ENCODE peak calls at places on chromosomes 11 and 22, in ten cellular contexts. One of them, this sample, is unnamed.

GRCh38 chr11:132910016-132910760 is 622.1 kb downstream of the OPCML start:
- DNase-seq in fibroblast of mammary gland: no peak
- DNase-seq in BJ: no peak
- DNase-seq in NB4: no peak
- DNase-seq in cardiac fibroblast: no peak
- DNase-seq in fibroblast of the aortic adventitia: no peak
- DNase-seq in CD8-positive, alpha-beta T cell: no peak
- DNase-seq in cardiac muscle cell: no peak
- DNase-seq in WERI-Rb-1: no peak
- DNase-seq in AG10803: no peak
- DNase-seq in this sample: no peak

GRCh38 chr11:21774212-21774611 is 418.7 kb upstream of the ANO5 start:
- DNase-seq in fibroblast of mammary gland: no peak
- DNase-seq in BJ: no peak
- DNase-seq in NB4: no peak
- DNase-seq in cardiac fibroblast: no peak
- DNase-seq in fibroblast of the aortic adventitia: no peak
- DNase-seq in CD8-positive, alpha-beta T cell: no peak
- DNase-seq in cardiac muscle cell: no peak
- DNase-seq in WERI-Rb-1: no peak
- DNase-seq in AG10803: no peak
- DNase-seq in this sample: no peak

GRCh38 chr11:31855466-31855865 is 44.3 kb upstream of the PAX6 start:
- DNase-seq in fibroblast of mammary gland: no peak
- DNase-seq in BJ: no peak
- DNase-seq in NB4: no peak
- DNase-seq in cardiac fibroblast: no peak
- DNase-seq in fibroblast of the aortic adventitia: no peak
- DNase-seq in CD8-positive, alpha-beta T cell: no peak
- DNase-seq in cardiac muscle cell: no peak
- DNase-seq in WERI-Rb-1: no peak
- DNase-seq in AG10803: no peak
- DNase-seq in this sample: no peak

GRCh38 chr22:39343259-39344045 is 6.3 kb upstream of the SYNGR1 start:
- DNase-seq in fibroblast of mammary gland: peak
- DNase-seq in BJ: no peak
- DNase-seq in NB4: peak
- DNase-seq in cardiac fibroblast: peak
- DNase-seq in fibroblast of the aortic adventitia: peak
- DNase-seq in CD8-positive, alpha-beta T cell: peak
- DNase-seq in cardiac muscle cell: peak
- DNase-seq in WERI-Rb-1: peak
- DNase-seq in AG10803: peak
- DNase-seq in this sample: peak

GRCh38 chr11:72684236-72684912 is 10.2 kb upstream of the PDE2A start:
- DNase-seq in fibroblast of mammary gland: peak
- DNase-seq in BJ: no peak
- DNase-seq in NB4: peak
- DNase-seq in cardiac fibroblast: peak
- DNase-seq in fibroblast of the aortic adventitia: peak
- DNase-seq in CD8-positive, alpha-beta T cell: peak
- DNase-seq in cardiac muscle cell: peak
- DNase-seq in WERI-Rb-1: peak
- DNase-seq in AG10803: peak
- DNase-seq in this sample: peak

GRCh38 chr11:44417756-44418437 is 108.0 kb upstream of the ALX4 start:
- DNase-seq in fibroblast of mammary gland: no peak
- DNase-seq in BJ: no peak
- DNase-seq in NB4: no peak
- DNase-seq in cardiac fibroblast: no peak
- DNase-seq in fibroblast of the aortic adventitia: no peak
- DNase-seq in CD8-positive, alpha-beta T cell: no peak
- DNase-seq in cardiac muscle cell: no peak
- DNase-seq in WERI-Rb-1: no peak
- DNase-seq in AG10803: no peak
- DNase-seq in this sample: no peak

GRCh38 chr22:23237201-23237798 is 57.0 kb downstream of the BCR start:
- DNase-seq in fibroblast of mammary gland: peak
- DNase-seq in BJ: no peak
- DNase-seq in NB4: no peak
- DNase-seq in cardiac fibroblast: no peak
- DNase-seq in fibroblast of the aortic adventitia: peak
- DNase-seq in CD8-positive, alpha-beta T cell: no peak
- DNase-seq in cardiac muscle cell: no peak
- DNase-seq in WERI-Rb-1: peak
- DNase-seq in AG10803: no peak
- DNase-seq in this sample: peak

GRCh38 chr11:121460941-121461514 is 8.3 kb upstream of the SORL1-AS1 start:
- DNase-seq in fibroblast of mammary gland: no peak
- DNase-seq in BJ: no peak
- DNase-seq in NB4: peak
- DNase-seq in cardiac fibroblast: no peak
- DNase-seq in fibroblast of the aortic adventitia: no peak
- DNase-seq in CD8-positive, alpha-beta T cell: no peak
- DNase-seq in cardiac muscle cell: no peak
- DNase-seq in WERI-Rb-1: no peak
- DNase-seq in AG10803: no peak
- DNase-seq in this sample: no peak

GRCh38 chr11:47270331-47271271 is 668 bp downstream of the MADD start:
- DNase-seq in fibroblast of mammary gland: peak
- DNase-seq in BJ: no peak
- DNase-seq in NB4: peak
- DNase-seq in cardiac fibroblast: peak
- DNase-seq in fibroblast of the aortic adventitia: peak
- DNase-seq in CD8-positive, alpha-beta T cell: peak
- DNase-seq in cardiac muscle cell: peak
- DNase-seq in WERI-Rb-1: peak
- DNase-seq in AG10803: peak
- DNase-seq in this sample: peak

GRCh38 chr11:86176165-86176884 is 68.2 kb upstream of the EED start:
- DNase-seq in fibroblast of mammary gland: peak
- DNase-seq in BJ: no peak
- DNase-seq in NB4: no peak
- DNase-seq in cardiac fibroblast: peak
- DNase-seq in fibroblast of the aortic adventitia: peak
- DNase-seq in CD8-positive, alpha-beta T cell: no peak
- DNase-seq in cardiac muscle cell: no peak
- DNase-seq in WERI-Rb-1: no peak
- DNase-seq in AG10803: peak
- DNase-seq in this sample: peak

GRCh38 chr22:22879675-22880029 is 8.0 kb upstream of the IGLL5 start:
- DNase-seq in fibroblast of mammary gland: no peak
- DNase-seq in BJ: no peak
- DNase-seq in NB4: no peak
- DNase-seq in cardiac fibroblast: no peak
- DNase-seq in fibroblast of the aortic adventitia: no peak
- DNase-seq in CD8-positive, alpha-beta T cell: no peak
- DNase-seq in cardiac muscle cell: no peak
- DNase-seq in WERI-Rb-1: no peak
- DNase-seq in AG10803: no peak
- DNase-seq in this sample: no peak

GRCh38 chr22:47808886-47809620 is 1046.6 kb downstream of the TBC1D22A start:
- DNase-seq in fibroblast of mammary gland: no peak
- DNase-seq in BJ: no peak
- DNase-seq in NB4: no peak
- DNase-seq in cardiac fibroblast: no peak
- DNase-seq in fibroblast of the aortic adventitia: no peak
- DNase-seq in CD8-positive, alpha-beta T cell: no peak
- DNase-seq in cardiac muscle cell: no peak
- DNase-seq in WERI-Rb-1: no peak
- DNase-seq in AG10803: no peak
- DNase-seq in this sample: no peak

GRCh38 chr22:47810505-47811500 is 1048.4 kb downstream of the TBC1D22A start:
- DNase-seq in fibroblast of mammary gland: no peak
- DNase-seq in BJ: no peak
- DNase-seq in NB4: no peak
- DNase-seq in cardiac fibroblast: no peak
- DNase-seq in fibroblast of the aortic adventitia: no peak
- DNase-seq in CD8-positive, alpha-beta T cell: no peak
- DNase-seq in cardiac muscle cell: no peak
- DNase-seq in WERI-Rb-1: no peak
- DNase-seq in AG10803: no peak
- DNase-seq in this sample: no peak

GRCh38 chr22:47813661-47814060 is 1051.2 kb downstream of the TBC1D22A start:
- DNase-seq in fibroblast of mammary gland: no peak
- DNase-seq in BJ: no peak
- DNase-seq in NB4: no peak
- DNase-seq in cardiac fibroblast: no peak
- DNase-seq in fibroblast of the aortic adventitia: no peak
- DNase-seq in CD8-positive, alpha-beta T cell: no peak
- DNase-seq in cardiac muscle cell: no peak
- DNase-seq in WERI-Rb-1: no peak
- DNase-seq in AG10803: no peak
- DNase-seq in this sample: no peak

GRCh38 chr22:47814474-47814873 is 1052.0 kb downstream of the TBC1D22A start:
- DNase-seq in fibroblast of mammary gland: no peak
- DNase-seq in BJ: no peak
- DNase-seq in NB4: no peak
- DNase-seq in cardiac fibroblast: no peak
- DNase-seq in fibroblast of the aortic adventitia: no peak
- DNase-seq in CD8-positive, alpha-beta T cell: no peak
- DNase-seq in cardiac muscle cell: no peak
- DNase-seq in WERI-Rb-1: no peak
- DNase-seq in AG10803: no peak
- DNase-seq in this sample: no peak

DNA sequence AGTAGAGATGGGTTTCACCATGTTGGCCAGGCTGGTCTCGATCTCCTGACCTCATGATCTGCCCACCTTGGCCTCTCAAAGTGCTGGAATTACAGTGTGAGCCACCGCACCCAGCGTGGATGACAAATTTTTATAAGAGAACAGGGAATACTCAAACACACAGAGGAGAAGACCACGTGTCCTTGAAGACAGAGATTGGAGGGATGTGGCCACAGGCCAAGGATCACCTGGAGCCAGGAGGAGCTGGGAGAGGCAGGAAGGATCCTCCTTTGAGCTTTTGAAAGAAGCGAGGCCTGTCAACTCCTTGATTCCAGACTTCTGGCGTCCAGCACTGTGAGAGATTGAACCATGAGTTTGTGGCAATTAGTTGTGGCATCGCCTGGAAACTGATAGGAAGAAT is 1049.5 kb downstream of the TBC1D22A start:
- DNase-seq in fibroblast of mammary gland: no peak
- DNase-seq in BJ: no peak
- DNase-seq in NB4: no peak
- DNase-seq in cardiac fibroblast: no peak
- DNase-seq in fibroblast of the aortic adventitia: no peak
- DNase-seq in CD8-positive, alpha-beta T cell: no peak
- DNase-seq in cardiac muscle cell: no peak
- DNase-seq in WERI-Rb-1: no peak
- DNase-seq in AG10803: no peak
- DNase-seq in this sample: no peak
- H3K4me3 ChIP-seq in fibroblast of mammary gland: no peak
- H3K4me3 ChIP-seq in BJ: no peak
- H3K4me3 ChIP-seq in NB4: no peak
- H3K4me3 ChIP-seq in cardiac fibroblast: no peak
- H3K4me3 ChIP-seq in fibroblast of the aortic adventitia: no peak
- H3K4me3 ChIP-seq in CD8-positive, alpha-beta T cell: no peak
- H3K4me3 ChIP-seq in cardiac muscle cell: no peak
- H3K4me3 ChIP-seq in WERI-Rb-1: no peak
- H3K4me3 ChIP-seq in AG10803: no peak
- H3K4me3 ChIP-seq in this sample: no peak

GRCh38 chr11:34502949-34503348 is 10.6 kb downstream of the ELF5 start:
- DNase-seq in fibroblast of mammary gland: peak
- DNase-seq in BJ: no peak
- DNase-seq in NB4: no peak
- DNase-seq in cardiac fibroblast: no peak
- DNase-seq in fibroblast of the aortic adventitia: no peak
- DNase-seq in CD8-positive, alpha-beta T cell: no peak
- DNase-seq in cardiac muscle cell: no peak
- DNase-seq in WERI-Rb-1: no peak
- DNase-seq in AG10803: no peak
- DNase-seq in this sample: peak
- TF ChIP-seq CTCF in fibroblast of mammary gland: no peak
- TF ChIP-seq CTCF in BJ: peak
- TF ChIP-seq CTCF in NB4: no peak
- TF ChIP-seq CTCF in cardiac fibroblast: no peak
- TF ChIP-seq CTCF in fibroblast of the aortic adventitia: peak
- TF ChIP-seq CTCF in CD8-positive, alpha-beta T cell: no peak
- TF ChIP-seq CTCF in cardiac muscle cell: no peak
- TF ChIP-seq CTCF in WERI-Rb-1: no peak
- TF ChIP-seq CTCF in AG10803: peak
- TF ChIP-seq CTCF in this sample: peak

GRCh38 chr11:75920886-75921285 is 105.9 kb downstream of the UVRAG start:
- DNase-seq in fibroblast of mammary gland: no peak
- DNase-seq in BJ: no peak
- DNase-seq in NB4: no peak
- DNase-seq in cardiac fibroblast: no peak
- DNase-seq in fibroblast of the aortic adventitia: no peak
- DNase-seq in CD8-positive, alpha-beta T cell: no peak
- DNase-seq in cardiac muscle cell: no peak
- DNase-seq in WERI-Rb-1: no peak
- DNase-seq in AG10803: no peak
- DNase-seq in this sample: no peak

GRCh38 chr11:75919525-75919924 is 104.5 kb downstream of the UVRAG start:
- DNase-seq in fibroblast of mammary gland: peak
- DNase-seq in BJ: no peak
- DNase-seq in NB4: peak
- DNase-seq in cardiac fibroblast: peak
- DNase-seq in fibroblast of the aortic adventitia: peak
- DNase-seq in CD8-positive, alpha-beta T cell: no peak
- DNase-seq in cardiac muscle cell: no peak
- DNase-seq in WERI-Rb-1: no peak
- DNase-seq in AG10803: peak
- DNase-seq in this sample: no peak

GRCh38 chr11:75918295-75918694 is 103.3 kb downstream of the UVRAG start:
- DNase-seq in fibroblast of mammary gland: no peak
- DNase-seq in BJ: no peak
- DNase-seq in NB4: no peak
- DNase-seq in cardiac fibroblast: no peak
- DNase-seq in fibroblast of the aortic adventitia: no peak
- DNase-seq in CD8-positive, alpha-beta T cell: no peak
- DNase-seq in cardiac muscle cell: no peak
- DNase-seq in WERI-Rb-1: no peak
- DNase-seq in AG10803: no peak
- DNase-seq in this sample: no peak

GRCh38 chr11:75924966-75925784 is 110.2 kb downstream of the UVRAG start:
- DNase-seq in fibroblast of mammary gland: peak
- DNase-seq in BJ: no peak
- DNase-seq in NB4: no peak
- DNase-seq in cardiac fibroblast: peak
- DNase-seq in fibroblast of the aortic adventitia: peak
- DNase-seq in CD8-positive, alpha-beta T cell: no peak
- DNase-seq in cardiac muscle cell: no peak
- DNase-seq in WERI-Rb-1: no peak
- DNase-seq in AG10803: peak
- DNase-seq in this sample: peak

GRCh38 chr11:75921808-75922207 is 106.8 kb downstream of the UVRAG start:
- DNase-seq in fibroblast of mammary gland: no peak
- DNase-seq in BJ: no peak
- DNase-seq in NB4: no peak
- DNase-seq in cardiac fibroblast: no peak
- DNase-seq in fibroblast of the aortic adventitia: no peak
- DNase-seq in CD8-positive, alpha-beta T cell: no peak
- DNase-seq in cardiac muscle cell: no peak
- DNase-seq in WERI-Rb-1: no peak
- DNase-seq in AG10803: no peak
- DNase-seq in this sample: no peak
- H3K4me3 ChIP-seq in fibroblast of mammary gland: no peak
- H3K4me3 ChIP-seq in BJ: no peak
- H3K4me3 ChIP-seq in NB4: no peak
- H3K4me3 ChIP-seq in cardiac fibroblast: no peak
- H3K4me3 ChIP-seq in fibroblast of the aortic adventitia: no peak
- H3K4me3 ChIP-seq in CD8-positive, alpha-beta T cell: no peak
- H3K4me3 ChIP-seq in cardiac muscle cell: no peak
- H3K4me3 ChIP-seq in WERI-Rb-1: no peak
- H3K4me3 ChIP-seq in AG10803: no peak
- H3K4me3 ChIP-seq in this sample: no peak

GRCh38 chr11:16070573-16070972 is 285.8 kb downstream of the SOX6 start:
- DNase-seq in fibroblast of mammary gland: no peak
- DNase-seq in BJ: no peak
- DNase-seq in NB4: no peak
- DNase-seq in cardiac fibroblast: no peak
- DNase-seq in fibroblast of the aortic adventitia: no peak
- DNase-seq in CD8-positive, alpha-beta T cell: no peak
- DNase-seq in cardiac muscle cell: no peak
- DNase-seq in WERI-Rb-1: no peak
- DNase-seq in AG10803: no peak
- DNase-seq in this sample: no peak
- TF ChIP-seq CTCF in fibroblast of mammary gland: no peak
- TF ChIP-seq CTCF in BJ: no peak
- TF ChIP-seq CTCF in NB4: no peak
- TF ChIP-seq CTCF in cardiac fibroblast: no peak
- TF ChIP-seq CTCF in fibroblast of the aortic adventitia: no peak
- TF ChIP-seq CTCF in CD8-positive, alpha-beta T cell: no peak
- TF ChIP-seq CTCF in cardiac muscle cell: no peak
- TF ChIP-seq CTCF in WERI-Rb-1: no peak
- TF ChIP-seq CTCF in AG10803: no peak
- TF ChIP-seq CTCF in this sample: no peak